ENCODE peak calls at places on chromosomes 6 and 20, in seven cellular contexts. B is HFFc6, J is mucosa of descending colon, O is body of pancreas, S is heart left ventricle, E is RWPE1, K is GM20000. P is an unnamed sample.

GRCh38 chr6:116074732-116075387 is 14.2 kb upstream of the FRK start:
- DNase-seq in B (no peak), J (no peak), O (no peak), S (no peak), E (no peak), K (no peak), P (no peak)

GRCh38 chr6:34389034-34389433 is 3.4 kb downstream of the NUDT3 start:
- DNase-seq in B (no peak), J (no peak), O (no peak), S (no peak), E (no peak), K (no peak), P (no peak)

GRCh38 chr6:42511803-42512422 is 51.9 kb upstream of the UBR2 start:
- DNase-seq in B (no peak), J (no peak), O (no peak), S (no peak), E (no peak), K (no peak), P (no peak)

GRCh38 chr20:49661560-49662329 is 51.9 kb downstream of the B4GALT5 start:
- DNase-seq in B (no peak), J (no peak), O (no peak), S (no peak), E (no peak), K (no peak), P (no peak)

GRCh38 chr20:44526129-44526528 is 4.3 kb upstream of the SERINC3 start:
- DNase-seq in B (peak; percentile 21), J (no peak), O (no peak), S (no peak), E (peak; percentile 49), K (no peak), P (no peak)

GRCh38 chr6:6661684-6662083 is 73.2 kb downstream of the LY86 start:
- DNase-seq in B (no peak), J (peak; percentile 61), O (peak; percentile 61), S (no peak), E (peak; percentile 26), K (no peak), P (no peak)

GRCh38 chr6:20092071-20092566 is 120.2 kb downstream of the MBOAT1 start:
- DNase-seq in B (peak; percentile 41), J (peak; percentile 36), O (no peak), S (no peak), E (peak; percentile 19), K (peak; percentile 41), P (no peak)

GRCh38 chr6:16108419-16108818 is 20.5 kb upstream of the MYLIP start:
- DNase-seq in B (no peak), J (no peak), O (no peak), S (no peak), E (no peak), K (no peak), P (no peak)

GRCh38 chr20:51573576-51574243 is 31.2 kb upstream of the NFATC2 start:
- DNase-seq in B (no peak), J (no peak), O (no peak), S (no peak), E (no peak), K (no peak), P (no peak)

GRCh38 chr6:43738877-43739641 is 31.0 kb upstream of the VEGFA start:
- DNase-seq in B (no peak), J (no peak), O (no peak), S (no peak), E (peak; percentile 43), K (no peak), P (no peak)

GRCh38 chr6:165573671-165574070 is 89.4 kb downstream of the PDE10A start:
- DNase-seq in B (no peak), J (no peak), O (peak; percentile 69), S (peak; percentile 68), E (no peak), K (no peak), P (no peak)

GRCh38 chr6:18823782-18824386 is 436.7 kb downstream of the RNF144B start:
- DNase-seq in B (peak; percentile 5), J (peak; percentile 11), O (no peak), S (no peak), E (no peak), K (no peak), P (no peak)

GRCh38 chr6:147223751-147224150 is 19.5 kb downstream of the STXBP5 start:
- DNase-seq in B (no peak), J (no peak), O (no peak), S (no peak), E (no peak), K (no peak), P (no peak)

GRCh38 chr6:147219463-147219862 is 15.2 kb downstream of the STXBP5 start:
- DNase-seq in B (no peak), J (no peak), O (no peak), S (no peak), E (no peak), K (no peak), P (no peak)

GRCh38 chr6:147221739-147222138 is 17.5 kb downstream of the STXBP5 start:
- DNase-seq in B (no peak), J (no peak), O (no peak), S (no peak), E (no peak), K (no peak), P (no peak)

GRCh38 chr6:147220345-147220744 is 16.1 kb downstream of the STXBP5 start:
- DNase-seq in B (no peak), J (no peak), O (no peak), S (no peak), E (no peak), K (no peak), P (no peak)

GRCh38 chr6:147222160-147222838 is 18.1 kb downstream of the STXBP5 start:
- DNase-seq in B (peak; percentile 43), J (no peak), O (no peak), S (no peak), E (peak; percentile 8), K (no peak), P (no peak)
- TF ChIP-seq CTCF in B (peak; percentile 80), J (no peak), O (peak; percentile 49), S (peak; percentile 29), E (no peak), K (no peak), P (no peak)

DNA sequence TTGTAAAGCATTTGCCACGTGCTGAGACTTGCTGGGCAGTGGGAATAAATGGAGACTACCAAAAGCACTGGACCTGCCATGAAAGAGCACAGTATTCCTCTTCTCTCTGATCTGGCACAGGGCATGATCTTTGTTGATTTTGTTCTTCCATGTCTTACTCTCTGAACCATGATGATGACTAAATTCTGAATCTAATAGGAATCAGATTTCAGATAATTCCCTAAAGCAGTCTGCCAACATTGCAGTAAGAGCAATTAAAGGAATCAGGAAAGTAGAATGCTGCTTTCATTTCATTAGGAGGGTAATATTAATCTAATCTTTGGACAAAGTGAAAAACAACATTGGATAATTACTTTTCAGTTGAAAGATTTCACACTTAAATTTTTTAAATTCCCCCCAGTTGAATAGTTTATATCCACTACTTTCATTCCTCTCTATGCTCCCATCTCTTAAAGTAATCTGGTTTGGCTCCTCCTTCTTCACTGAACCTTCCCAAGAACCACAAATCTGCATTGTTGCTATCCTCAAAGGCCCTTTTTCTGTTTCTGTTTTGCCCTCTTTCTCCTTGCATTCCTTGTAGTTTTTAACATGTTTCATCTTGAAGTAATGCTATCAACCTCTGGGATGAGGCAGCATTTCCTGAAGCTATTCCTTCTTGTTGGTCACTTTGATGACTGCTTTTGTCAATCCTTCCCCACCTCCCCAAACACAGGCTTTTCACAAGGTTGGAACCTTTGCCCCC is 243.2 kb upstream of the TENT5A start:
- DNase-seq in B (peak; percentile 55), J (no peak), O (no peak), S (no peak), E (peak; percentile 30), K (no peak), P (no peak)
- TF ChIP-seq CTCF in B (no peak), J (no peak), O (no peak), S (no peak), E (no peak), K (no peak), P (no peak)

GRCh38 chr6:153301602-153302001 is 170.5 kb upstream of the RGS17 start:
- DNase-seq in B (no peak), J (no peak), O (no peak), S (no peak), E (no peak), K (no peak), P (no peak)
- TF ChIP-seq CTCF in B (no peak), J (no peak), O (no peak), S (no peak), E (no peak), K (no peak), P (no peak)

DNA sequence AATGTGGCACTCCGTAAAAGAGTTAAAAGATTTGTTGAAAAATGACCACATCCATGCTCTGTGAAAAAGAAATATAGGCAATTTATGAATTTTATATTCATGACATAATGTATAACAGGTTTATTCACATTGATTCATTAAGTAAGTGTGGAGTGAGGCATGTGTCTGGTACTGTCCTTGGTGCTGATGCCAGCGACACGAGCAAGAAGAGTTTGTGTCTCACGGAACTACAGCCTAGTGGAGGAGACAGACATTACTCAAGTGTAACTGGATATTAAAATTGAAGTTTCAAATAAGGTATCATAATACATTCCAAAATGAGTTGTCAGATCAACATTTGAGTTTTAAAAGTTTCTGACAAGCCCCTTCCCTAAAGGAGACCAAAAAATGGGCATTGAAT is 158.2 kb upstream of the PRND start:
- DNase-seq in B (peak; percentile 76), J (peak; percentile 10), O (no peak), S (no peak), E (peak; percentile 55), K (no peak), P (no peak)
- TF ChIP-seq CTCF in B (peak; percentile 65), J (no peak), O (no peak), S (no peak), E (no peak), K (no peak), P (no peak)

GRCh38 chr6:166770216-166771116 is 143.4 kb upstream of the RPS6KA2 start:
- DNase-seq in B (peak; percentile 6), J (no peak), O (no peak), S (no peak), E (no peak), K (no peak), P (no peak)
- TF ChIP-seq CTCF in B (peak; percentile 48), J (no peak), O (no peak), S (no peak), E (no peak), K (no peak), P (no peak)

GRCh38 chr20:38222923-38223742 is 37.4 kb downstream of the KIAA1755 start:
- DNase-seq in B (no peak), J (no peak), O (no peak), S (no peak), E (no peak), K (no peak), P (no peak)
- TF ChIP-seq CTCF in B (peak; percentile 67), J (no peak), O (no peak), S (peak; percentile 33), E (peak; percentile 83), K (no peak), P (no peak)

DNA sequence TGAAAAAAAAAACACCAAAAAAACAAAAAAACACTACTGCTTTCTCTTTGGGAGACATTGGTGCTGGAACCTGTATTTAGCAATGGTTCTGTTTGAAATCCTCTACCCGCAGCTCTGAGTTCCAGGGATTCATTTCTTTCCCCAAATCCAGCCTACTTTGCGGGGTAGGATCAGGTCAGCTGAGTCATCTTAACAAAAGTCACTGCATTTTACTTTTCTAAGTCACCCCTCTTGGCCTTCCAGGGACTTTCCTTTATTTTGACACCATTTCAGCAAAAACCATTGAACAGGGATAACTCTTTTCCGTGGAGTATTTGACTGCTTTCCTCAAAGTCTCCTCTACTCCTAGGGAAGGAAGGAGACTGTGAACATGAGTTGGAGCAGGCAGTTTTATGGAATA is 837.6 kb downstream of the MAFB start:
- DNase-seq in B (peak; percentile 25), J (no peak), O (no peak), S (no peak), E (no peak), K (no peak), P (no peak)
- TF ChIP-seq CTCF in B (no peak), J (no peak), O (no peak), S (no peak), E (no peak), K (no peak), P (no peak)

P was measured in GM10248.